ENCODE peak calls at places on chromosomes 12 and 14, in ten cellular contexts. One of them, this sample, is unnamed.

GRCh38 chr12:88836156-88836555 is 255.9 kb upstream of the KITLG start:
- DNase-seq in NT2/D1: no peak
- DNase-seq in dorsolateral prefrontal cortex: no peak
- DNase-seq in mesothelial cell of epicardium: no peak
- DNase-seq in EL: peak; percentile 42
- DNase-seq in left ventricle myocardium inferior: no peak
- DNase-seq in A549: no peak
- DNase-seq in activated CD8-positive, alpha-beta memory T cell treated with anti-CD3 and anti-CD28 coated beads, Interleukin-2, amount 50 U/mL, for 48 hours: no peak
- DNase-seq in fibroblast of the aortic adventitia: no peak
- DNase-seq in naive B cell: no peak
- DNase-seq in this sample: no peak

GRCh38 chr12:77218278-77218677 is 152.9 kb upstream of the E2F7 start:
- DNase-seq in NT2/D1: no peak
- DNase-seq in dorsolateral prefrontal cortex: no peak
- DNase-seq in mesothelial cell of epicardium: no peak
- DNase-seq in EL: no peak
- DNase-seq in left ventricle myocardium inferior: no peak
- DNase-seq in A549: no peak
- DNase-seq in activated CD8-positive, alpha-beta memory T cell treated with anti-CD3 and anti-CD28 coated beads, Interleukin-2, amount 50 U/mL, for 48 hours: no peak
- DNase-seq in fibroblast of the aortic adventitia: no peak
- DNase-seq in naive B cell: no peak
- DNase-seq in this sample: no peak

GRCh38 chr12:45234134-45234865 is 18.4 kb downstream of the ANO6 start:
- DNase-seq in NT2/D1: peak; percentile 72
- DNase-seq in dorsolateral prefrontal cortex: no peak
- DNase-seq in mesothelial cell of epicardium: no peak
- DNase-seq in EL: peak; percentile 98
- DNase-seq in left ventricle myocardium inferior: no peak
- DNase-seq in A549: peak; percentile 84
- DNase-seq in activated CD8-positive, alpha-beta memory T cell treated with anti-CD3 and anti-CD28 coated beads, Interleukin-2, amount 50 U/mL, for 48 hours: no peak
- DNase-seq in fibroblast of the aortic adventitia: peak; percentile 98
- DNase-seq in naive B cell: no peak
- DNase-seq in this sample: no peak

GRCh38 chr12:96421014-96421413 is 20.8 kb upstream of the CDK17 start:
- DNase-seq in NT2/D1: no peak
- DNase-seq in dorsolateral prefrontal cortex: no peak
- DNase-seq in mesothelial cell of epicardium: no peak
- DNase-seq in EL: no peak
- DNase-seq in left ventricle myocardium inferior: no peak
- DNase-seq in A549: no peak
- DNase-seq in activated CD8-positive, alpha-beta memory T cell treated with anti-CD3 and anti-CD28 coated beads, Interleukin-2, amount 50 U/mL, for 48 hours: no peak
- DNase-seq in fibroblast of the aortic adventitia: no peak
- DNase-seq in naive B cell: no peak
- DNase-seq in this sample: no peak

GRCh38 chr14:90381011-90381790 is 15.6 kb upstream of the CALM1 start:
- DNase-seq in NT2/D1: no peak
- DNase-seq in dorsolateral prefrontal cortex: peak; percentile 87
- DNase-seq in mesothelial cell of epicardium: no peak
- DNase-seq in EL: no peak
- DNase-seq in left ventricle myocardium inferior: no peak
- DNase-seq in A549: no peak
- DNase-seq in activated CD8-positive, alpha-beta memory T cell treated with anti-CD3 and anti-CD28 coated beads, Interleukin-2, amount 50 U/mL, for 48 hours: no peak
- DNase-seq in fibroblast of the aortic adventitia: peak; percentile 35
- DNase-seq in naive B cell: no peak
- DNase-seq in this sample: no peak

GRCh38 chr12:9404469-9405260 is 196.5 kb upstream of the PZP start:
- DNase-seq in NT2/D1: no peak
- DNase-seq in dorsolateral prefrontal cortex: no peak
- DNase-seq in mesothelial cell of epicardium: no peak
- DNase-seq in EL: no peak
- DNase-seq in left ventricle myocardium inferior: no peak
- DNase-seq in A549: no peak
- DNase-seq in activated CD8-positive, alpha-beta memory T cell treated with anti-CD3 and anti-CD28 coated beads, Interleukin-2, amount 50 U/mL, for 48 hours: no peak
- DNase-seq in fibroblast of the aortic adventitia: no peak
- DNase-seq in naive B cell: no peak
- DNase-seq in this sample: no peak

GRCh38 chr12:130111965-130112496 is 50.2 kb upstream of the FZD10 start:
- DNase-seq in NT2/D1: no peak
- DNase-seq in dorsolateral prefrontal cortex: no peak
- DNase-seq in mesothelial cell of epicardium: no peak
- DNase-seq in EL: no peak
- DNase-seq in left ventricle myocardium inferior: no peak
- DNase-seq in A549: no peak
- DNase-seq in activated CD8-positive, alpha-beta memory T cell treated with anti-CD3 and anti-CD28 coated beads, Interleukin-2, amount 50 U/mL, for 48 hours: no peak
- DNase-seq in fibroblast of the aortic adventitia: no peak
- DNase-seq in naive B cell: no peak
- DNase-seq in this sample: no peak

GRCh38 chr12:68175566-68176033 is 16.1 kb upstream of the IFNG start:
- DNase-seq in NT2/D1: no peak
- DNase-seq in dorsolateral prefrontal cortex: no peak
- DNase-seq in mesothelial cell of epicardium: no peak
- DNase-seq in EL: no peak
- DNase-seq in left ventricle myocardium inferior: no peak
- DNase-seq in A549: no peak
- DNase-seq in activated CD8-positive, alpha-beta memory T cell treated with anti-CD3 and anti-CD28 coated beads, Interleukin-2, amount 50 U/mL, for 48 hours: peak; percentile 65
- DNase-seq in fibroblast of the aortic adventitia: no peak
- DNase-seq in naive B cell: peak; percentile 74
- DNase-seq in this sample: no peak

GRCh38 chr12:111091036-111091435 is 170.7 kb upstream of the MYL2 start:
- DNase-seq in NT2/D1: no peak
- DNase-seq in dorsolateral prefrontal cortex: no peak
- DNase-seq in mesothelial cell of epicardium: no peak
- DNase-seq in EL: no peak
- DNase-seq in left ventricle myocardium inferior: no peak
- DNase-seq in A549: no peak
- DNase-seq in activated CD8-positive, alpha-beta memory T cell treated with anti-CD3 and anti-CD28 coated beads, Interleukin-2, amount 50 U/mL, for 48 hours: no peak
- DNase-seq in fibroblast of the aortic adventitia: no peak
- DNase-seq in naive B cell: no peak
- DNase-seq in this sample: no peak

GRCh38 chr14:89251066-89251465 is 166.0 kb downstream of the FOXN3 start:
- DNase-seq in NT2/D1: peak; percentile 6
- DNase-seq in dorsolateral prefrontal cortex: no peak
- DNase-seq in mesothelial cell of epicardium: no peak
- DNase-seq in EL: peak; percentile 53
- DNase-seq in left ventricle myocardium inferior: no peak
- DNase-seq in A549: no peak
- DNase-seq in activated CD8-positive, alpha-beta memory T cell treated with anti-CD3 and anti-CD28 coated beads, Interleukin-2, amount 50 U/mL, for 48 hours: no peak
- DNase-seq in fibroblast of the aortic adventitia: no peak
- DNase-seq in naive B cell: no peak
- DNase-seq in this sample: no peak

GRCh38 chr12:46585854-46586621 is 213.5 kb upstream of the SLC38A2 start:
- DNase-seq in NT2/D1: peak; percentile 89
- DNase-seq in dorsolateral prefrontal cortex: no peak
- DNase-seq in mesothelial cell of epicardium: no peak
- DNase-seq in EL: peak; percentile 73
- DNase-seq in left ventricle myocardium inferior: no peak
- DNase-seq in A549: no peak
- DNase-seq in activated CD8-positive, alpha-beta memory T cell treated with anti-CD3 and anti-CD28 coated beads, Interleukin-2, amount 50 U/mL, for 48 hours: peak; percentile 56
- DNase-seq in fibroblast of the aortic adventitia: peak; percentile 70
- DNase-seq in naive B cell: no peak
- DNase-seq in this sample: no peak

GRCh38 chr12:124753230-124753595 is 110.5 kb downstream of the SCARB1 start:
- DNase-seq in NT2/D1: no peak
- DNase-seq in dorsolateral prefrontal cortex: no peak
- DNase-seq in mesothelial cell of epicardium: no peak
- DNase-seq in EL: no peak
- DNase-seq in left ventricle myocardium inferior: no peak
- DNase-seq in A549: no peak
- DNase-seq in activated CD8-positive, alpha-beta memory T cell treated with anti-CD3 and anti-CD28 coated beads, Interleukin-2, amount 50 U/mL, for 48 hours: no peak
- DNase-seq in fibroblast of the aortic adventitia: no peak
- DNase-seq in naive B cell: no peak
- DNase-seq in this sample: no peak

GRCh38 chr14:100140452-100141132 is 18.9 kb downstream of the DEGS2 start:
- DNase-seq in NT2/D1: peak; percentile 66
- DNase-seq in dorsolateral prefrontal cortex: no peak
- DNase-seq in mesothelial cell of epicardium: no peak
- DNase-seq in EL: no peak
- DNase-seq in left ventricle myocardium inferior: no peak
- DNase-seq in A549: no peak
- DNase-seq in activated CD8-positive, alpha-beta memory T cell treated with anti-CD3 and anti-CD28 coated beads, Interleukin-2, amount 50 U/mL, for 48 hours: no peak
- DNase-seq in fibroblast of the aortic adventitia: no peak
- DNase-seq in naive B cell: no peak
- DNase-seq in this sample: no peak

GRCh38 chr12:82366182-82366581 is 7.9 kb downstream of the METTL25 start:
- DNase-seq in NT2/D1: no peak
- DNase-seq in dorsolateral prefrontal cortex: no peak
- DNase-seq in mesothelial cell of epicardium: no peak
- DNase-seq in EL: peak; percentile 3
- DNase-seq in left ventricle myocardium inferior: no peak
- DNase-seq in A549: no peak
- DNase-seq in activated CD8-positive, alpha-beta memory T cell treated with anti-CD3 and anti-CD28 coated beads, Interleukin-2, amount 50 U/mL, for 48 hours: no peak
- DNase-seq in fibroblast of the aortic adventitia: no peak
- DNase-seq in naive B cell: no peak
- DNase-seq in this sample: no peak

GRCh38 chr12:38158428-38159091 is 158.0 kb upstream of the ALG10B start:
- DNase-seq in NT2/D1: no peak
- DNase-seq in dorsolateral prefrontal cortex: no peak
- DNase-seq in mesothelial cell of epicardium: no peak
- DNase-seq in EL: no peak
- DNase-seq in left ventricle myocardium inferior: no peak
- DNase-seq in A549: no peak
- DNase-seq in activated CD8-positive, alpha-beta memory T cell treated with anti-CD3 and anti-CD28 coated beads, Interleukin-2, amount 50 U/mL, for 48 hours: no peak
- DNase-seq in fibroblast of the aortic adventitia: no peak
- DNase-seq in naive B cell: no peak
- DNase-seq in this sample: no peak

GRCh38 chr12:56593909-56594621 is 36.1 kb downstream of the BAZ2A start:
- DNase-seq in NT2/D1: peak; percentile 71
- DNase-seq in dorsolateral prefrontal cortex: no peak
- DNase-seq in mesothelial cell of epicardium: peak; percentile 68
- DNase-seq in EL: peak; percentile 78
- DNase-seq in left ventricle myocardium inferior: no peak
- DNase-seq in A549: peak; percentile 78
- DNase-seq in activated CD8-positive, alpha-beta memory T cell treated with anti-CD3 and anti-CD28 coated beads, Interleukin-2, amount 50 U/mL, for 48 hours: peak; percentile 74
- DNase-seq in fibroblast of the aortic adventitia: peak; percentile 77
- DNase-seq in naive B cell: peak; percentile 44
- DNase-seq in this sample: peak; percentile 69

GRCh38 chr12:109592905-109593272 is 19.3 kb downstream of the MVK start:
- DNase-seq in NT2/D1: no peak
- DNase-seq in dorsolateral prefrontal cortex: no peak
- DNase-seq in mesothelial cell of epicardium: no peak
- DNase-seq in EL: no peak
- DNase-seq in left ventricle myocardium inferior: peak; percentile 26
- DNase-seq in A549: no peak
- DNase-seq in activated CD8-positive, alpha-beta memory T cell treated with anti-CD3 and anti-CD28 coated beads, Interleukin-2, amount 50 U/mL, for 48 hours: no peak
- DNase-seq in fibroblast of the aortic adventitia: no peak
- DNase-seq in naive B cell: no peak
- DNase-seq in this sample: no peak

GRCh38 chr12:54390668-54391551 is 6.4 kb upstream of the ZNF385A start:
- DNase-seq in NT2/D1: peak; percentile 57
- DNase-seq in dorsolateral prefrontal cortex: peak; percentile 67
- DNase-seq in mesothelial cell of epicardium: peak; percentile 68
- DNase-seq in EL: no peak
- DNase-seq in left ventricle myocardium inferior: peak; percentile 11
- DNase-seq in A549: peak; percentile 49
- DNase-seq in activated CD8-positive, alpha-beta memory T cell treated with anti-CD3 and anti-CD28 coated beads, Interleukin-2, amount 50 U/mL, for 48 hours: peak; percentile 84
- DNase-seq in fibroblast of the aortic adventitia: no peak
- DNase-seq in naive B cell: peak; percentile 73
- DNase-seq in this sample: no peak

GRCh38 chr12:2892246-2892645 is 1.6 kb downstream of the TULP3 start:
- DNase-seq in NT2/D1: no peak
- DNase-seq in dorsolateral prefrontal cortex: no peak
- DNase-seq in mesothelial cell of epicardium: no peak
- DNase-seq in EL: peak; percentile 63
- DNase-seq in left ventricle myocardium inferior: no peak
- DNase-seq in A549: no peak
- DNase-seq in activated CD8-positive, alpha-beta memory T cell treated with anti-CD3 and anti-CD28 coated beads, Interleukin-2, amount 50 U/mL, for 48 hours: no peak
- DNase-seq in fibroblast of the aortic adventitia: peak; percentile 55
- DNase-seq in naive B cell: no peak
- DNase-seq in this sample: no peak

GRCh38 chr12:4664111-4664510 is 15.2 kb downstream of the NDUFA9 start:
- DNase-seq in NT2/D1: no peak
- DNase-seq in dorsolateral prefrontal cortex: no peak
- DNase-seq in mesothelial cell of epicardium: no peak
- DNase-seq in EL: peak; percentile 79
- DNase-seq in left ventricle myocardium inferior: no peak
- DNase-seq in A549: no peak
- DNase-seq in activated CD8-positive, alpha-beta memory T cell treated with anti-CD3 and anti-CD28 coated beads, Interleukin-2, amount 50 U/mL, for 48 hours: no peak
- DNase-seq in fibroblast of the aortic adventitia: peak; percentile 85
- DNase-seq in naive B cell: no peak
- DNase-seq in this sample: no peak

GRCh38 chr12:119593578-119594398 is at the start of gene TMEM233:
- DNase-seq in NT2/D1: no peak
- DNase-seq in dorsolateral prefrontal cortex: no peak
- DNase-seq in mesothelial cell of epicardium: no peak
- DNase-seq in EL: no peak
- DNase-seq in left ventricle myocardium inferior: peak; percentile 24
- DNase-seq in A549: no peak
- DNase-seq in activated CD8-positive, alpha-beta memory T cell treated with anti-CD3 and anti-CD28 coated beads, Interleukin-2, amount 50 U/mL, for 48 hours: no peak
- DNase-seq in fibroblast of the aortic adventitia: peak; percentile 36
- DNase-seq in naive B cell: no peak
- DNase-seq in this sample: no peak